ENCODE peak calls at places on chromosome X, in ten cellular contexts. P, M, S, E, H, D, L, N, K and Z are unnamed samples.

GRCh38 chrX:117998171-117998570 is 118.4 kb downstream of the KLHL13 start:
- DNase-seq in P (no peak), M (no peak), S (no peak), E (no peak), H (no peak), D (no peak), L (no peak), N (no peak), K (no peak), Z (no peak)

GRCh38 chrX:108025954-108026616 is 18.8 kb upstream of the VSIG1 start:
- DNase-seq in P (no peak), M (no peak), S (no peak), E (no peak), H (no peak), D (no peak), L (no peak), N (no peak), K (no peak), Z (no peak)

GRCh38 chrX:80808854-80809493 is 703 bp downstream of the BRWD3 start:
- DNase-seq in P (no peak), M (peak; percentile 24), S (peak; percentile 6), E (peak; percentile 28), H (peak; percentile 20), D (peak; percentile 8), L (peak; percentile 69), N (no peak), K (no peak), Z (peak; percentile 12)

GRCh38 chrX:10507181-10507580 is 113.2 kb downstream of the MID1 start:
- DNase-seq in P (peak; percentile 73), M (no peak), S (no peak), E (no peak), H (no peak), D (no peak), L (no peak), N (no peak), K (no peak), Z (no peak)

GRCh38 chrX:40651620-40652223 is 4.4 kb upstream of the CXorf38 start:
- DNase-seq in P (peak; percentile 29), M (peak; percentile 64), S (peak; percentile 55), E (peak; percentile 76), H (peak; percentile 63), D (peak; percentile 67), L (no peak), N (peak; percentile 93), K (peak; percentile 5), Z (peak; percentile 86)

GRCh38 chrX:2766921-2767320 is 15.1 kb downstream of the XG start:
- DNase-seq in P (no peak), M (no peak), S (no peak), E (no peak), H (no peak), D (no peak), L (no peak), N (no peak), K (no peak), Z (no peak)

GRCh38 chrX:97215166-97215565 is 331.5 kb downstream of the RPA4 start:
- DNase-seq in P (peak; percentile 16), M (no peak), S (no peak), E (no peak), H (no peak), D (no peak), L (no peak), N (no peak), K (no peak), Z (no peak)

GRCh38 chrX:109384569-109385174 is 97.2 kb downstream of the GUCY2F start:
- DNase-seq in P (no peak), M (peak; percentile 9), S (peak; percentile 4), E (no peak), H (no peak), D (no peak), L (no peak), N (no peak), K (no peak), Z (no peak)

GRCh38 chrX:80751456-80751855 is 58.2 kb downstream of the BRWD3 start:
- DNase-seq in P (no peak), M (no peak), S (no peak), E (no peak), H (no peak), D (no peak), L (no peak), N (no peak), K (no peak), Z (no peak)

GRCh38 chrX:12974217-12974796 is 603 bp upstream of the TMSB4X start:
- DNase-seq in P (peak; percentile 57), M (peak; percentile 48), S (peak; percentile 25), E (peak; percentile 74), H (peak; percentile 67), D (no peak), L (peak; percentile 88), N (no peak), K (no peak), Z (peak; percentile 76)

GRCh38 chrX:12977761-12978204 is 2.9 kb downstream of the TMSB4X start:
- DNase-seq in P (no peak), M (no peak), S (no peak), E (no peak), H (no peak), D (no peak), L (no peak), N (no peak), K (no peak), Z (no peak)

GRCh38 chrX:12975670-12975965 is 708 bp downstream of the TMSB4X start:
- DNase-seq in P (no peak), M (no peak), S (no peak), E (no peak), H (no peak), D (no peak), L (no peak), N (no peak), K (no peak), Z (no peak)

GRCh38 chrX:12974797-12975669 is at the start of gene TMSB4X:
- DNase-seq in P (peak; percentile 59), M (peak; percentile 83), S (peak; percentile 83), E (peak; percentile 89), H (peak; percentile 78), D (peak; percentile 85), L (peak; percentile 92), N (peak; percentile 95), K (peak; percentile 31), Z (peak; percentile 79)

GRCh38 chrX:12975999-12976558 is 1.2 kb downstream of the TMSB4X start:
- DNase-seq in P (peak; percentile 27), M (peak; percentile 47), S (peak; percentile 40), E (no peak), H (peak; percentile 42), D (peak; percentile 16), L (no peak), N (no peak), K (no peak), Z (peak; percentile 28)
- H3K27ac ChIP-seq in P (peak overlapping the region; percentile 94), M (peak overlapping the region; percentile 90), S (peak overlapping the region; percentile 97), E (peak overlapping the region; percentile 90), H (peak overlapping the region; percentile 92), D (peak overlapping the region; percentile 98), L (peak overlapping the region; percentile 98), N (peak overlapping the region; percentile 86), K (peak overlapping the region; percentile 99), Z (peak overlapping the region; percentile 99)

DNA sequence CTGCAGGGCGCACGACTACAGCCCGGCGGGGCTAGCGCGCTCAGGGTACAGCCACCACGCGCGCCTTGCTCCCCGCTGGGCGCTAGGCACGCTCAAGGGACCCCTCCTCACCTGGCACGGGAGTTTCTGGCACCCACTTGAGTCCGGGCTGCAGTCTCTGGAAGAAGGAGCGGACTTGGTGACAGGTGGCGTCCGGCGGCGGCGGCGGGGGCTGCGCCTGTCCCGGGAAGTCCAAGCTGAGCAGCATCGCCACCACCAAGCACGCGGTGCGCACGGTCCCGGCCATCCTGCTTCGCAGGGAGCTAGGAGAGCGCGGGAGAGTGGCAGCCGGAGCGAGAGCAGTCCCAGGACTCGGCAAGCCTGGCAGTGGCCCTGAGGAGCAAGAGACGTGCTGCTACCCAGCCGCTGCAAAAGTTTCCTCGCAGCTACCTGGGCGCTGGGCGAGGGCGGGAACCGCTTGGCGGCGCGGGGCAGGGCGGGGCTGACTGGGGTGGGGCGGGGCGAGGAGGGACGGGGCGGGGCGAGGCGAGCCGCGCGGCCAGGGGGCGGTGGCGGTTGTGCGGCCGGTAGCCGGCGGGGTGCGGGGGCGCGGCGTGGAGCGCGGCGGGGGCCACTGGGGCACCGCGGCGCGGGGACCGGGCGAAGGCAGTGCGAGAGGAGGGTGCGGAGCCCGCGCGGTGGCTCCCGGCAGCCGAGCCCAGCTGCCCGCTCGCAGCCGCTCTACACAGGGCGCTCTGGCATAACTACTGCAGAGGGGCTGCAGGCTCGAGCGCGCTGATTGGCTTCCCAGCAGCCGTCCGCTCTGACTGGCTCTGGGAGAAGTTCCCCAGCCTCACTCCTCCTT is at the start of gene GPC3:
- DNase-seq in P (no peak), M (peak; percentile 27), S (no peak), E (peak; percentile 27), H (no peak), D (peak; percentile 3), L (no peak), N (no peak), K (no peak), Z (peak; percentile 55)
- H3K4me3 ChIP-seq in P (no peak within 1 kb of the TSS), M (peak within 1 kb of the TSS; percentile 34), S (peak within 1 kb of the TSS; percentile 44), E (peak within 1 kb of the TSS; percentile 47), H (peak within 1 kb of the TSS; percentile 31), D (peak within 1 kb of the TSS; percentile 48), L (peak within 1 kb of the TSS; percentile 45), N (peak within 1 kb of the TSS; percentile 46), K (peak within 1 kb of the TSS; percentile 52), Z (peak within 1 kb of the TSS; percentile 27)

DNA sequence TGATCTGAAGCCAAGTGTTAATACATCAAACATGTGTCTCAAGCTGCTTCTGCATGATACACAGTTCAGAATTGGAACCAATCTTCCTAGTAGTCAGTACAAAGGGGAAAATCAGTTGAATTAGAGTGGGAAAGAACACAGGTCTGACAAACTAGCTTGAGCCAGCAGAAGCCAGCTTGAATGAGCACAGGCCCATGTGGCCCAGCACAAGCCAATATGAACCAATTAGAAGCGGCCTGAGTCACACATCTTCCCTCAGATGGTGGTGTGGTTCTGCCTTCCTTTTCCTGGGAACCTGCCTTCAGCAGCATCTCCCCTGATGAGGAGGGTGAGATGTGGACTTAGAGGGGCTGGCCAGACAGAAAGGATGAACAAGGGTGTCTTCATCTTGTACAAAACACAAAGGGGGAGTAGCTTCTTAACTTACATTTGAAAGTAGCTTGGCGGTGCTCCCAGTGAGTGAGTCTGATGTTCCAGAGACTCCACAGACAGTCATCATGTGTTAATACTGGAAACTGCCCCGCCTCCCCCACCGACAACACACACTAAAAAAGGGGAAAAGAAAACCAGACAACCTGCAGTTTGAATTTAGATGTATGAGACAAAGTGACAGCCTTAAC is 72.0 kb downstream of the FRMPD4 start:
- DNase-seq in P (peak; percentile 57), M (no peak), S (peak; percentile 5), E (peak; percentile 12), H (peak; percentile 22), D (peak; percentile 7), L (no peak), N (no peak), K (no peak), Z (no peak)
- TF ChIP-seq CTCF in P (no peak), M (no peak), S (no peak), E (no peak), H (no peak), D (no peak), L (no peak), N (no peak), K (no peak), Z (no peak)

DNA sequence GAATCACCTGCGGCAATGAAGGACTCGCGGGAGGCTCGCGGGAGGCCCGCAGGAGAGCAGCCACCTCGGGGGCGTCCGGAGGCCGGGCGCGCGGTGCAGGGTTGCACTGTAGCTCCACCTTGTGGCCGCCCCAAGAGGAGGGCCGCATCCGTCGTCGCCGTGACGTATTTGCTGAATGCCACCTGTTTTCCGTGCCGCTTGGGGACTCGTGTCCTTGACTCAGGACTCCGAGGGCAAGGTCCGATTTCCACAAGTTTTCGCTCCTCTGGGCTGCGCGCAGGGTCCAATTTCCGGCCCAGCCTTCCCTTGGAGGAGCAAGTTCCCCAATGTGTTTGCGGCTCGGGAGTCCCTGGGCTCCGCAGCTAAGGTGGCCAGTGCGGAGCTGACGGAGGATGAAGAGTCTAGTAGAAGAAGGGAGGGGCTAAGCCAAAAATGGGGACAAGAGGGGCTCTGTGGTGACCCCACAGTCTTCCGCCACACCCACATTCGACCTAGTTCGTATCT is 10.7 kb upstream of the DLG3 start:
- DNase-seq in P (peak; percentile 14), M (peak; percentile 54), S (peak; percentile 60), E (peak; percentile 83), H (peak; percentile 60), D (peak; percentile 71), L (peak; percentile 83), N (peak; percentile 92), K (no peak), Z (peak; percentile 82)
- H3K27ac ChIP-seq in P (peak overlapping the region; percentile 59), M (peak overlapping the region; percentile 28), S (peak overlapping the region; percentile 88), E (peak overlapping the region; percentile 80), H (peak overlapping the region; percentile 88), D (peak overlapping the region; percentile 84), L (peak overlapping the region; percentile 69), N (peak overlapping the region; percentile 79), K (peak overlapping the region; percentile 99), Z (peak overlapping the region; percentile 72)